ENCODE peak calls at places on chromosomes 16 and 17, in seven cellular contexts. One of them, this sample, is unnamed. For H3K36me3, the result is how much of the 10 kb centered on the place peaks cover.

GRCh38 chr16:56005958-56006357 is 130.8 kb upstream of the CES5A start:
- DNase-seq in thoracic aorta: no peak
- DNase-seq in tibial nerve: no peak
- DNase-seq in stomach: no peak
- DNase-seq in neuronal stem cell: no peak
- DNase-seq in K562: no peak
- DNase-seq in kidney: no peak
- DNase-seq in this sample: no peak

GRCh38 chr17:44314869-44315661 is 6.7 kb downstream of the RUNDC3A start:
- DNase-seq in thoracic aorta: no peak
- DNase-seq in tibial nerve: no peak
- DNase-seq in stomach: peak
- DNase-seq in neuronal stem cell: no peak
- DNase-seq in K562: peak
- DNase-seq in kidney: peak
- DNase-seq in this sample: peak

GRCh38 chr16:81096715-81097208 is 567 bp upstream of the GCSH start:
- DNase-seq in thoracic aorta: no peak
- DNase-seq in tibial nerve: no peak
- DNase-seq in stomach: no peak
- DNase-seq in neuronal stem cell: no peak
- DNase-seq in K562: peak
- DNase-seq in kidney: no peak
- DNase-seq in this sample: no peak

GRCh38 chr16:51951668-51952298 is 595.2 kb downstream of the TOX3 start:
- DNase-seq in thoracic aorta: no peak
- DNase-seq in tibial nerve: no peak
- DNase-seq in stomach: no peak
- DNase-seq in neuronal stem cell: no peak
- DNase-seq in K562: no peak
- DNase-seq in kidney: no peak
- DNase-seq in this sample: no peak

GRCh38 chr16:53159781-53160436 is 105.1 kb downstream of the CHD9 start:
- DNase-seq in thoracic aorta: no peak
- DNase-seq in tibial nerve: no peak
- DNase-seq in stomach: no peak
- DNase-seq in neuronal stem cell: peak
- DNase-seq in K562: peak
- DNase-seq in kidney: no peak
- DNase-seq in this sample: peak

GRCh38 chr16:48676836-48677235 is 66.9 kb upstream of the N4BP1 start:
- DNase-seq in thoracic aorta: no peak
- DNase-seq in tibial nerve: no peak
- DNase-seq in stomach: no peak
- DNase-seq in neuronal stem cell: no peak
- DNase-seq in K562: no peak
- DNase-seq in kidney: no peak
- DNase-seq in this sample: no peak

GRCh38 chr16:642189-643049 is 791 bp downstream of the MCRIP2 start:
- DNase-seq in thoracic aorta: no peak
- DNase-seq in tibial nerve: no peak
- DNase-seq in stomach: peak
- DNase-seq in neuronal stem cell: no peak
- DNase-seq in K562: peak
- DNase-seq in kidney: no peak
- DNase-seq in this sample: peak

GRCh38 chr16:56424791-56425438 is 430 bp downstream of the AMFR start:
- DNase-seq in thoracic aorta: no peak
- DNase-seq in tibial nerve: no peak
- DNase-seq in stomach: no peak
- DNase-seq in neuronal stem cell: peak
- DNase-seq in K562: peak
- DNase-seq in kidney: peak
- DNase-seq in this sample: peak

GRCh38 chr17:4386406-4386805 is 19.9 kb upstream of the UBE2G1 start:
- DNase-seq in thoracic aorta: no peak
- DNase-seq in tibial nerve: no peak
- DNase-seq in stomach: no peak
- DNase-seq in neuronal stem cell: no peak
- DNase-seq in K562: no peak
- DNase-seq in kidney: no peak
- DNase-seq in this sample: no peak

GRCh38 chr17:45584092-45585036 is 93.8 kb upstream of the PLEKHM1 start:
- DNase-seq in thoracic aorta: no peak
- DNase-seq in tibial nerve: no peak
- DNase-seq in stomach: peak
- DNase-seq in neuronal stem cell: peak
- DNase-seq in K562: peak
- DNase-seq in kidney: peak
- DNase-seq in this sample: peak

GRCh38 chr17:80678621-80679020 is 134.0 kb downstream of the RPTOR start:
- DNase-seq in thoracic aorta: no peak
- DNase-seq in tibial nerve: no peak
- DNase-seq in stomach: no peak
- DNase-seq in neuronal stem cell: no peak
- DNase-seq in K562: no peak
- DNase-seq in kidney: no peak
- DNase-seq in this sample: no peak

GRCh38 chr16:10080031-10080772 is 102.0 kb downstream of the GRIN2A start:
- DNase-seq in thoracic aorta: peak
- DNase-seq in tibial nerve: no peak
- DNase-seq in stomach: peak
- DNase-seq in neuronal stem cell: no peak
- DNase-seq in K562: peak
- DNase-seq in kidney: no peak
- DNase-seq in this sample: no peak

GRCh38 chr17:7862692-7863437 is 5.1 kb downstream of the CYB5D1 start:
- DNase-seq in thoracic aorta: no peak
- DNase-seq in tibial nerve: peak
- DNase-seq in stomach: no peak
- DNase-seq in neuronal stem cell: peak
- DNase-seq in K562: peak
- DNase-seq in kidney: no peak
- DNase-seq in this sample: peak

GRCh38 chr17:60091109-60091508 is 12.4 kb upstream of the HEATR6 start:
- DNase-seq in thoracic aorta: no peak
- DNase-seq in tibial nerve: no peak
- DNase-seq in stomach: no peak
- DNase-seq in neuronal stem cell: no peak
- DNase-seq in K562: no peak
- DNase-seq in kidney: no peak
- DNase-seq in this sample: no peak

GRCh38 chr17:2405247-2405926 is 4.5 kb upstream of the MNT start:
- DNase-seq in thoracic aorta: no peak
- DNase-seq in tibial nerve: no peak
- DNase-seq in stomach: peak
- DNase-seq in neuronal stem cell: no peak
- DNase-seq in K562: no peak
- DNase-seq in kidney: peak
- DNase-seq in this sample: no peak
- H3K4me3 ChIP-seq in thoracic aorta: no peak
- H3K4me3 ChIP-seq in tibial nerve: no peak
- H3K4me3 ChIP-seq in stomach: no peak
- H3K4me3 ChIP-seq in neuronal stem cell: no peak
- H3K4me3 ChIP-seq in K562: no peak
- H3K4me3 ChIP-seq in kidney: no peak
- H3K4me3 ChIP-seq in this sample: no peak

DNA sequence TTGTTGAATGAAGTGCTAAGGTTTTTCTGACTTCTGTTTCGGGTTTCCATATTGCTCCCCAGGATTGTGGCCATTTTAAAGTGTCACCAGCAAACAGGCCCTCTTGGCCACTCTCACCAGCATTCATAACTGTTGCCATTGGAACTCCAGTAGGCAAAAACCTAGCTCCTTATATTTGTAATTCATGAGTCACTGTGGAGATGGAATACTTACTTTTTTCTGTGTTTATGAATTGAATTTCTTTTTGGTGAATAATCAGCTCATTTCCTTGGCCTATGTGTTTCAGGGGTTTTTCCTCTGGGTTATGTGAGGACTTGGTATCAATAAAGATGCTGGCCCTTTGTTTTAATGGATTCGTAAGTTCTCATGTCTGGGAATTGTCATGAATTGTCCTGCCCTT is 255.1 kb downstream of the SNX29 start:
- DNase-seq in thoracic aorta: no peak
- DNase-seq in tibial nerve: no peak
- DNase-seq in stomach: no peak
- DNase-seq in neuronal stem cell: no peak
- DNase-seq in K562: no peak
- DNase-seq in kidney: no peak
- DNase-seq in this sample: no peak
- H3K27ac ChIP-seq in thoracic aorta: no peak
- H3K27ac ChIP-seq in tibial nerve: no peak
- H3K27ac ChIP-seq in stomach: no peak
- H3K27ac ChIP-seq in neuronal stem cell: no peak
- H3K27ac ChIP-seq in K562: no peak
- H3K27ac ChIP-seq in kidney: no peak
- H3K27ac ChIP-seq in this sample: no peak

DNA sequence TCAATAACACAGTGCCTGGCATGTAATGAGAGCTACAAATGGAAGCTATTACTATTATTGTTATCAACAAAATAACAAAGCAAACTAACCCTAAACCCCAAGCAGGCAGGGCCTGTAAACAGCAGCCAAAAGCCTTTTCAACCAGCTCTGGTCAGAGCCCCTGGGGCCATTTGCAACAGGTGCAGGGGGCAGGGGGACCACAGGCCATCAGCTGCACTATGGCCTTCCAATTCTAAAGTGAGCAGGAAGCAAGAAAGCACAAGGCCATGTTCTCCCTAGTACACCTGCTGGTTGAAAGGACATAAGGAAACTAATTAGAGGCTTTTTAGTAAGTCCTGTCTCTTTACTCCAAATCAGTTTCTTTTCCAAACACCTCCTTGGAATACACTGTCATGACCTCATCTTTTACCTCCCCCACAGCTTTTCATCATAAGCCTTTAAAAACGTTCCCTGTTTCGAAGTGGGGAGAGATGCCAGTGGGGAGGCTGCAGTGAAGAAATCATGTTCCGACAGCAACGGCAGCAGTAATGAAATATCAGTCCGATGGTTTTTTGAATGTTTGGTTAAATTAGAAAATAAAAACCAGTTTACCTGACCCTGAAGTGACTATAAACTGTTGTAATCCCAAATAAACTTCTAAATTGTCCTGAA is 68.4 kb upstream of the GSG1L start:
- DNase-seq in thoracic aorta: no peak
- DNase-seq in tibial nerve: no peak
- DNase-seq in stomach: no peak
- DNase-seq in neuronal stem cell: no peak
- DNase-seq in K562: no peak
- DNase-seq in kidney: no peak
- DNase-seq in this sample: no peak
- H3K36me3 ChIP-seq in thoracic aorta: under half
- H3K36me3 ChIP-seq in tibial nerve: under half
- H3K36me3 ChIP-seq in stomach: half or more
- H3K36me3 ChIP-seq in neuronal stem cell: half or more
- H3K36me3 ChIP-seq in K562: half or more
- H3K36me3 ChIP-seq in kidney: under half
- H3K36me3 ChIP-seq in this sample: under half

GRCh38 chr16:89167425-89167941 is 4.1 kb upstream of the CDH15 start:
- DNase-seq in thoracic aorta: no peak
- DNase-seq in tibial nerve: peak
- DNase-seq in stomach: peak
- DNase-seq in neuronal stem cell: peak
- DNase-seq in K562: peak
- DNase-seq in kidney: peak
- DNase-seq in this sample: peak
- H3K4me3 ChIP-seq in thoracic aorta: no peak
- H3K4me3 ChIP-seq in tibial nerve: no peak
- H3K4me3 ChIP-seq in stomach: no peak
- H3K4me3 ChIP-seq in neuronal stem cell: no peak
- H3K4me3 ChIP-seq in K562: no peak
- H3K4me3 ChIP-seq in kidney: no peak
- H3K4me3 ChIP-seq in this sample: no peak

GRCh38 chr17:58510075-58510474 is 4.4 kb downstream of the MTMR4 start:
- DNase-seq in thoracic aorta: no peak
- DNase-seq in tibial nerve: no peak
- DNase-seq in stomach: no peak
- DNase-seq in neuronal stem cell: no peak
- DNase-seq in K562: no peak
- DNase-seq in kidney: no peak
- DNase-seq in this sample: no peak
- H3K27ac ChIP-seq in thoracic aorta: no peak
- H3K27ac ChIP-seq in tibial nerve: no peak
- H3K27ac ChIP-seq in stomach: no peak
- H3K27ac ChIP-seq in neuronal stem cell: no peak
- H3K27ac ChIP-seq in K562: no peak
- H3K27ac ChIP-seq in kidney: no peak
- H3K27ac ChIP-seq in this sample: no peak

GRCh38 chr17:66138120-66138519 is 53.8 kb downstream of the CEP112 start:
- DNase-seq in thoracic aorta: no peak
- DNase-seq in tibial nerve: no peak
- DNase-seq in stomach: no peak
- DNase-seq in neuronal stem cell: no peak
- DNase-seq in K562: no peak
- DNase-seq in kidney: no peak
- DNase-seq in this sample: no peak
- H3K36me3 ChIP-seq in thoracic aorta: under half
- H3K36me3 ChIP-seq in tibial nerve: under half
- H3K36me3 ChIP-seq in stomach: under half
- H3K36me3 ChIP-seq in neuronal stem cell: under half
- H3K36me3 ChIP-seq in K562: under half
- H3K36me3 ChIP-seq in kidney: under half
- H3K36me3 ChIP-seq in this sample: under half

GRCh38 chr16:25048146-25048618 is 33.0 kb upstream of the ARHGAP17 start:
- DNase-seq in thoracic aorta: no peak
- DNase-seq in tibial nerve: no peak
- DNase-seq in stomach: no peak
- DNase-seq in neuronal stem cell: no peak
- DNase-seq in K562: no peak
- DNase-seq in kidney: no peak
- DNase-seq in this sample: no peak

GRCh38 chr16:25052530-25052929 is 37.4 kb upstream of the ARHGAP17 start:
- DNase-seq in thoracic aorta: no peak
- DNase-seq in tibial nerve: no peak
- DNase-seq in stomach: peak
- DNase-seq in neuronal stem cell: no peak
- DNase-seq in K562: no peak
- DNase-seq in kidney: no peak
- DNase-seq in this sample: no peak

GRCh38 chr16:25051446-25052160 is 36.4 kb upstream of the ARHGAP17 start:
- DNase-seq in thoracic aorta: no peak
- DNase-seq in tibial nerve: no peak
- DNase-seq in stomach: no peak
- DNase-seq in neuronal stem cell: no peak
- DNase-seq in K562: no peak
- DNase-seq in kidney: no peak
- DNase-seq in this sample: no peak

GRCh38 chr16:25052161-25052511 is 37.0 kb upstream of the ARHGAP17 start:
- DNase-seq in thoracic aorta: no peak
- DNase-seq in tibial nerve: no peak
- DNase-seq in stomach: no peak
- DNase-seq in neuronal stem cell: no peak
- DNase-seq in K562: no peak
- DNase-seq in kidney: no peak
- DNase-seq in this sample: no peak
- H3K4me3 ChIP-seq in thoracic aorta: peak
- H3K4me3 ChIP-seq in tibial nerve: no peak
- H3K4me3 ChIP-seq in stomach: peak
- H3K4me3 ChIP-seq in neuronal stem cell: no peak
- H3K4me3 ChIP-seq in K562: no peak
- H3K4me3 ChIP-seq in kidney: no peak
- H3K4me3 ChIP-seq in this sample: peak

GRCh38 chr16:83733301-83733700 is 74.5 kb upstream of the HSBP1 start:
- DNase-seq in thoracic aorta: no peak
- DNase-seq in tibial nerve: no peak
- DNase-seq in stomach: no peak
- DNase-seq in neuronal stem cell: no peak
- DNase-seq in K562: no peak
- DNase-seq in kidney: peak
- DNase-seq in this sample: no peak
- H3K27ac ChIP-seq in thoracic aorta: no peak
- H3K27ac ChIP-seq in tibial nerve: no peak
- H3K27ac ChIP-seq in stomach: no peak
- H3K27ac ChIP-seq in neuronal stem cell: no peak
- H3K27ac ChIP-seq in K562: no peak
- H3K27ac ChIP-seq in kidney: no peak
- H3K27ac ChIP-seq in this sample: no peak